ENCODE peak calls at places on chromosome 16, in seven cellular contexts. F is HepG2; W is CD8-positive, alpha-beta T cell; E is esophagus squamous epithelium; Z is A549; J is psoas muscle; G is left ventricle myocardium inferior. L is an unnamed sample.

GRCh38 chr16:66848172-66848571 is 4.0 kb downstream of the CA7 start:
- DNase-seq in G (no peak), E (no peak), Z (no peak), W (no peak), J (no peak), F (no peak), L (no peak)

GRCh38 chr16:5490499-5490898 is 392.9 kb upstream of the EEF2KMT start:
- DNase-seq in E (no peak), Z (peak; percentile 48), G (no peak), W (no peak), F (peak; percentile 43), J (peak; percentile 22), L (no peak)

GRCh38 chr16:60905806-60906205 is 1130.4 kb downstream of the CDH8 start:
- DNase-seq in F (no peak), E (no peak), G (no peak), J (no peak), W (no peak), Z (no peak), L (no peak)

GRCh38 chr16:68972720-68973119 is 129.4 kb downstream of the TANGO6 start:
- DNase-seq in E (no peak), F (no peak), W (no peak), G (no peak), Z (peak; percentile 71), J (no peak), L (no peak)

GRCh38 chr16:88345031-88345942 is 37.5 kb upstream of the ZNF469 start:
- DNase-seq in Z (no peak), E (no peak), J (no peak), F (no peak), G (peak; percentile 12), W (no peak), L (no peak)

GRCh38 chr16:88956546-88957455 is 20.2 kb downstream of the CBFA2T3 start:
- DNase-seq in W (no peak), J (peak; percentile 11), G (no peak), F (no peak), E (no peak), Z (no peak), L (no peak)

GRCh38 chr16:66190411-66190810 is 176.1 kb upstream of the CDH5 start:
- DNase-seq in E (no peak), J (no peak), W (no peak), G (no peak), F (no peak), Z (no peak), L (no peak)

GRCh38 chr16:68313116-68313515 is 2.3 kb downstream of the PRMT7 start:
- DNase-seq in Z (no peak), F (no peak), E (no peak), J (no peak), W (no peak), G (no peak), L (no peak)

GRCh38 chr16:67993207-67994036 is 5.9 kb downstream of the DPEP2 start:
- DNase-seq in F (peak; percentile 69), Z (peak; percentile 76), J (peak; percentile 85), G (peak; percentile 85), E (peak; percentile 61), W (peak; percentile 85), L (peak; percentile 77)

GRCh38 chr16:20218093-20218492 is 109.2 kb downstream of the GP2 start:
- DNase-seq in W (no peak), E (no peak), F (no peak), J (no peak), Z (no peak), G (no peak), L (no peak)

GRCh38 chr16:57566436-57566835 is 24.0 kb downstream of the ADGRG5 start:
- DNase-seq in F (no peak), E (no peak), G (no peak), Z (no peak), W (no peak), J (no peak), L (no peak)

GRCh38 chr16:27852681-27853080 is 210.8 kb downstream of the GSG1L start:
- DNase-seq in J (no peak), W (no peak), G (no peak), E (no peak), Z (no peak), F (no peak), L (no peak)

GRCh38 chr16:11251525-11252481 is 4.2 kb downstream of the SOCS1 start:
- DNase-seq in J (no peak), E (no peak), W (peak; percentile 80), G (no peak), F (no peak), Z (no peak), L (peak; percentile 79)

GRCh38 chr16:11386791-11387546 is 41.7 kb downstream of the RMI2 start:
- DNase-seq in W (no peak), Z (peak; percentile 30), J (peak; percentile 58), G (no peak), E (no peak), F (peak; percentile 74), L (no peak)

GRCh38 chr16:57316390-57317017 is 32.0 kb upstream of the PLLP start:
- DNase-seq in W (no peak), E (no peak), G (no peak), F (no peak), J (peak; percentile 28), Z (peak; percentile 68), L (no peak)

DNA sequence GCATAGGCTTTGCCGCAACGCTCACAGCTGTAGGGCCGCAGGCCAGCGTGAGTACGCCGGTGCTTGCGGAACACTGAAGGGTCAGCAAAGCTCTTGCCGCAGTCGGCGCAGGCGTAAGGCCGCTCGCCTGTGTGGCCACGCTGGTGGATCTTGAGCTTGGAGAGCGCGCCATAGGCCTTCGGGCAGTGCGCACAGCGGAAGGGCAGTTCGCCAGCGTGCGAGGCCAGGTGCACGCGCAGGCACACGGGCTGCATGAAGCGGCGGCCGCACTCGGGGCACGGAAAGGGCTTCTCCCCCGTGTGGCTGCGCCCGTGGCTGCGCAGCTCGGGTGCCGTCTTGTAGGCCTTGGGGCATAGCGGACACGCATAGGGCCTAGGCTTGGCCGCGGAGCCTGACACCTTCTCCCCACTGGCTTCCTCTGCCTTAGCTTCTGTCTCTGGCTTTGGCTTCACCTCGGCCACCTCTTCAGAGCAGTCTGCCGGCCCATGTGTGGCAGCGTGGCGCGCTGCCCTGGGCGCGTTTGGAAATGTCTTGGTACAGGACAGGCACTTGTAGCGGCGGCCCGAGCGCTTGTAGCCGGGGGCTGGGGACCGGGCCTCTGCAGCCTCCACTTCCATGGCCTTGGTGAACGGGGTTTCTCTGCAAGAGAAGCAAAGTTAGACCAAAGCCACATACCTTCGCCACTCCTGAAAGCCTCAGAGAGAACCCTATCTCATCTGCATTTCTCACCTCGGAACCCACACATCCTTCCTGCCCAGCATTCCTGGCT is 10.0 kb downstream of the ZNF668 start:
- DNase-seq in W (peak; percentile 22), F (no peak), Z (no peak), E (no peak), J (no peak), G (no peak), L (no peak)
- H3K27ac ChIP-seq in W (no peak overlapping the region), F (no peak overlapping the region), Z (peak overlapping the region; percentile 70), E (peak overlapping the region; percentile 65), J (peak overlapping the region; percentile 81), G (peak overlapping the region; percentile 78), L (no peak overlapping the region)

GRCh38 chr16:81409016-81409556 is 35.5 kb upstream of the CMIP start:
- DNase-seq in Z (peak; percentile 48), F (no peak), E (no peak), G (no peak), W (no peak), J (no peak), L (no peak)

GRCh38 chr16:81403208-81403600 is 41.4 kb upstream of the CMIP start:
- DNase-seq in G (no peak), E (no peak), Z (no peak), F (no peak), W (no peak), J (no peak), L (no peak)

GRCh38 chr16:81408409-81408950 is 36.1 kb upstream of the CMIP start:
- DNase-seq in Z (no peak), J (no peak), W (no peak), E (no peak), F (no peak), G (no peak), L (no peak)

GRCh38 chr16:81403601-81404391 is 40.8 kb upstream of the CMIP start:
- DNase-seq in E (no peak), J (peak; percentile 82), F (peak; percentile 79), W (peak; percentile 88), G (peak; percentile 86), Z (peak; percentile 92), L (peak; percentile 69)

DNA sequence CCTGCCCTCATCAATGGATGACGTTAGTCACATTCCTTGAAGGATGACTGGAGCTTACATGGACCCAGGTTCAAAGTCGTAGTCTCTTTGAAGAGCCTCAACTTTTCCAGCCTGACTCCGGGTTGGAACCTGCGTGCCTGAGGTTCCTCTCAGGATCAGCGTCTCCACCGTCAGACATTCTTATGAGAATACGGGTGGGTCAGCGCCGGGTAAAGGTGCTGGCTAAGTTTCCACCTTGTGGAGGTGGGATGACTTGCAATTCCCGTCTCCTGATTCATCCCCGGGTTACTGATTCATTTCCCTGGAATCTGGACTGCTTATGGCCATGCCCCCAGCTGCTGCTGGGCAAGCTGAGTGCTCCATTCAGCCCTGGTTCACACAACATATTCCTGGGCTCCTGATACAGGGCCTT is 38.9 kb upstream of the CMIP start:
- DNase-seq in J (no peak), F (peak; percentile 91), E (no peak), Z (peak; percentile 99), G (no peak), W (no peak), L (no peak)
- TF ChIP-seq CTCF in J (no peak), F (peak; percentile 60), E (no peak), Z (no peak), G (no peak), W (no peak), L (no peak)

DNA sequence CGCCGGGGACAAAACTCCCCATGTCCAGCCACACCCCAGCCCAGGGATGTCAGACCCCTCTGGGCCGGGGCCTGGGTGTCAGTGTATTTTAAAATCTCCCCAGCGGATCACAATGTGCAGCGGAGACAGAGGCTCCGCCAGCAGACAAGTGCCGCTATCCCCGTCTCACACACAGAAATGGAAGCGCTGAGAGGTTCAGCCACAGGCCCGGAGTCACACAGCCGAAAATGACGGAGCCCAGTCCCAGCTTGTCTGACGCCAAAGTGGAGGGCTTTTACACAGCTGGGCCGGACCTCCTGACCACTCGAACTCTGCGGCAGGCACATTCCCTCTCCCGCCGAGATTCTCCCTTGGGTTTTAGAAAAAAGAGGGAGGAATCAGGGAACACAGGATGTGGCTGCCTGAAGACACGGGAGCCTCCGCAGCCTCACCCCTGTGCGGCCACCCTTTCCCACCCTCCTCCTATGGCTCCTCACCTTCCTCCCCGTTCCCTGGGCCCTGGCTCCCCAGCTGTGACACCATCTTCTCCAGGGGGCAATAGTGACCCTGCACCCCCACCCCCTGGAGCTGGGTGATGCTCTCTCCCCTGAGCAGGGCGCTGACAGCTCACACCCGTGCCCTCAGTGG is 6.8 kb upstream of the OSGIN1 start:
- DNase-seq in F (no peak), E (no peak), W (no peak), J (no peak), G (no peak), Z (no peak), L (no peak)
- H3K27ac ChIP-seq in F (no peak overlapping the region), E (no peak overlapping the region), W (no peak overlapping the region), J (no peak overlapping the region), G (no peak overlapping the region), Z (no peak overlapping the region), L (no peak overlapping the region)

DNA sequence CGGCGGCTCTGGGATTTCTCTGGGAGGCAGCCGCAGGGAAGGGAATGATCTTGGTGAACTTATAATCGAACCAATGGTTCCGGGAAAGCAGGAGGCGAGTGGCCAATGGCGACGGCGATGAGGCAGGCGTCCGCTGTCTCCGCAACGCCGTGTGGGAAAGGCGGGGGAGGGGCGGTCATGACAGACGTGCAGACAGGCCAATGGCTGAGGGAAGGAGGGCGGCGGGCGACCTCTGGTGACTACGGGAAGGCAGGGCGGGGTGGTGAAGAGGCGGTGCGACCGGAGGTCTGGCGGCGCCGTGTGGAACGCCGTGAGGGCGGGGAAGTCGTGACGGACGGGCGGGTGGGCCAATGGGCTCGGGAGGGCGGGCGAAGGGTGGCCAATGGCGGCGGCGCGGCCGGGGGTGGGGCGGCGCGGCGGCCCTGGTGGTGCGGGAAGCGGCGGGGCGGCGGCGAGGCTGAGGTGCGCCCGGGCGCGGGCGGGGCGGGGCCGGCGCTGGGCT is at the start of gene RAB40C:
- DNase-seq in Z (peak; percentile 99), J (peak; percentile 99), W (peak; percentile 99), E (peak; percentile 95), G (peak; percentile 99), F (peak; percentile 93), L (peak; percentile 99)
- TF ChIP-seq CTCF in Z (no peak), J (no peak), W (no peak), E (peak; percentile 15), G (no peak), F (peak; percentile 50), L (no peak)